ENCODE peak calls at places on chromosomes 4 and X, in six cellular contexts. C is mucosa of descending colon; B is CD8-positive, alpha-beta T cell; E is fibroblast of the aortic adventitia; T is anterior cingulate cortex; P is A172. Z is an unnamed sample.

GRCh38 chr4:148026022-148026421 is 294.1 kb downstream of the ARHGAP10 start:
- DNase-seq in T (no peak), E (peak), B (no peak), C (no peak), P (no peak), Z (no peak)

GRCh38 chrX:7515681-7516413 is 327.1 kb upstream of the VCX start:
- DNase-seq in T (no peak), B (no peak), E (no peak), P (peak), C (no peak), Z (no peak)

GRCh38 chr4:3369781-3370660 is 71.7 kb upstream of the HGFAC start:
- DNase-seq in E (peak), P (peak), T (no peak), B (no peak), C (no peak), Z (peak)

GRCh38 chrX:12423346-12423745 is 285.1 kb downstream of the FRMPD4 start:
- DNase-seq in B (no peak), P (no peak), T (no peak), E (no peak), C (no peak), Z (no peak)

GRCh38 chr4:41525129-41525528 is 12.8 kb upstream of the LIMCH1 start:
- DNase-seq in T (no peak), E (peak), B (no peak), C (no peak), P (peak), Z (no peak)

GRCh38 chr4:77697860-77698599 is 92.4 kb downstream of the CXCL13 start:
- DNase-seq in T (no peak), E (peak), P (peak), C (no peak), B (no peak), Z (no peak)

GRCh38 chr4:127370495-127371069 is 262.2 kb upstream of the INTU start:
- DNase-seq in C (no peak), E (peak), T (no peak), B (no peak), P (peak), Z (no peak)

GRCh38 chrX:50629774-50630173 is 159.1 kb upstream of the DGKK start:
- DNase-seq in T (no peak), P (no peak), C (no peak), B (no peak), E (no peak), Z (no peak)

GRCh38 chr4:158159054-158159717 is 13.6 kb downstream of the GASK1B start:
- DNase-seq in C (no peak), E (peak), P (peak), B (no peak), T (no peak), Z (no peak)

GRCh38 chr4:29372971-29373370 is 1347.2 kb upstream of the PCDH7 start:
- DNase-seq in P (no peak), E (no peak), C (no peak), B (no peak), T (no peak), Z (no peak)

GRCh38 chrX:437636-438390 is 51.1 kb upstream of the PPP2R3B start:
- DNase-seq in T (no peak), B (no peak), E (no peak), C (no peak), P (no peak), Z (peak)

GRCh38 chrX:40150503-40150902 is 52.7 kb upstream of the BCOR start:
- DNase-seq in C (no peak), T (no peak), E (no peak), P (no peak), B (no peak), Z (no peak)

GRCh38 chr4:170875868-170876267 is 786.1 kb upstream of the AADAT start:
- DNase-seq in T (no peak), C (no peak), P (peak), E (no peak), B (no peak), Z (no peak)

GRCh38 chrX:146355440-146355839 is 454.1 kb upstream of the CXorf51B start:
- DNase-seq in B (no peak), P (no peak), T (no peak), E (no peak), C (no peak), Z (no peak)

GRCh38 chrX:425056-425455 is 38.3 kb upstream of the PPP2R3B start:
- DNase-seq in C (peak), T (no peak), E (no peak), P (no peak), B (no peak), Z (no peak)

GRCh38 chrX:143082537-143082936 is 56.8 kb downstream of the SPANXN4 start:
- DNase-seq in T (no peak), C (no peak), E (no peak), P (no peak), B (no peak), Z (no peak)

GRCh38 chrX:77493677-77494553 is 46.7 kb downstream of the FGF16 start:
- DNase-seq in B (no peak), C (no peak), E (peak), P (peak), T (no peak), Z (no peak)